ENCODE peak calls at places on chromosomes 13 and 19, in nine cellular contexts. P, Y, E, K, Q, S, G, W and X are unnamed samples.

GRCh38 chr13:30895773-30896172 is 10.3 kb upstream of the MEDAG start:
- DNase-seq in S (no peak), E (peak; percentile 76), Q (no peak), G (no peak), K (no peak), P (no peak), Y (peak; percentile 70), W (peak; percentile 88), X (no peak)

GRCh38 chr13:113926951-113927660 is 46.8 kb downstream of the C13orf46 start:
- DNase-seq in Y (no peak), S (no peak), E (no peak), K (no peak), G (no peak), Q (peak; percentile 4), P (no peak), W (no peak), X (no peak)

GRCh38 chr19:4933528-4933927 is 24.2 kb downstream of the UHRF1 start:
- DNase-seq in K (no peak), E (no peak), Y (peak; percentile 72), P (no peak), W (no peak), S (no peak), Q (no peak), G (no peak), X (no peak)

GRCh38 chr13:97548736-97549135 is 114.8 kb downstream of the RAP2A start:
- DNase-seq in S (no peak), W (no peak), K (no peak), E (no peak), G (no peak), Y (no peak), Q (no peak), P (no peak), X (no peak)

GRCh38 chr19:48724796-48725753 is 5.5 kb upstream of the MAMSTR start:
- DNase-seq in E (peak; percentile 91), Y (peak; percentile 91), S (no peak), Q (no peak), K (no peak), G (peak; percentile 98), W (peak; percentile 66), P (peak; percentile 94), X (peak; percentile 87)

GRCh38 chr13:25171517-25172302 is at the start of gene AMER2:
- DNase-seq in G (no peak), Q (peak; percentile 28), S (peak; percentile 89), Y (peak; percentile 1), E (no peak), W (no peak), P (no peak), K (peak; percentile 16), X (no peak)

GRCh38 chr19:19643158-19644053 is at the start of gene GMIP:
- DNase-seq in K (peak; percentile 90), S (no peak), Y (peak; percentile 69), E (peak; percentile 83), W (peak; percentile 87), G (peak; percentile 54), P (peak; percentile 82), Q (peak; percentile 93), X (no peak)

GRCh38 chr19:19171821-19172532 is 1.9 kb upstream of the MEF2B start:
- DNase-seq in K (no peak), Q (peak; percentile 52), P (peak; percentile 80), Y (no peak), G (no peak), S (no peak), E (no peak), W (no peak), X (peak; percentile 26)

GRCh38 chr13:94707400-94708021 is 4.8 kb downstream of the SOX21 start:
- DNase-seq in S (no peak), K (no peak), E (no peak), Q (peak; percentile 64), G (no peak), W (no peak), P (no peak), Y (no peak), X (no peak)

GRCh38 chr13:35722438-35723060 is 246.1 kb upstream of the MAB21L1 start:
- DNase-seq in E (no peak), Y (no peak), Q (no peak), S (no peak), P (no peak), K (no peak), W (no peak), G (peak; percentile 22), X (peak; percentile 97)

GRCh38 chr19:15323496-15324235 is 8.7 kb downstream of the BRD4 start:
- DNase-seq in S (no peak), Q (no peak), Y (peak; percentile 36), K (no peak), E (no peak), W (peak; percentile 77), G (no peak), P (no peak), X (no peak)

GRCh38 chr19:48480476-48481190 is 11.5 kb downstream of the CYTH2 start:
- DNase-seq in Q (peak; percentile 44), W (no peak), E (peak; percentile 56), P (no peak), S (peak; percentile 60), Y (no peak), G (peak; percentile 10), K (peak; percentile 68), X (no peak)

GRCh38 chr19:50639121-50640112 is at the start of gene SYT3:
- DNase-seq in P (peak; percentile 57), W (no peak), S (peak; percentile 75), Y (peak; percentile 27), Q (peak; percentile 83), K (peak; percentile 50), E (peak; percentile 66), G (no peak), X (no peak)

GRCh38 chr19:40599331-40600085 is 1.7 kb upstream of the LTBP4 start:
- DNase-seq in Q (no peak), E (no peak), Y (no peak), G (peak; percentile 9), S (no peak), K (no peak), P (no peak), W (peak; percentile 50), X (no peak)

GRCh38 chr13:22012676-22013075 is 341.8 kb downstream of the FGF9 start:
- DNase-seq in P (no peak), W (no peak), S (no peak), Y (no peak), Q (no peak), K (no peak), G (no peak), E (no peak), X (no peak)